ENCODE peak calls at places on chromosome 9, in eight cellular contexts. One of them, this sample, is unnamed.

GRCh38 chr9:98311541-98311940 is 56.1 kb upstream of the TBC1D2 start:
- DNase-seq in NB4: no peak
- DNase-seq in NCI-H1092: no peak
- DNase-seq in mesothelial cell of epicardium: no peak
- DNase-seq in posterior cingulate gyrus: no peak
- DNase-seq in neuronal stem cell: no peak
- DNase-seq in GM12892: no peak
- DNase-seq in HCT116: no peak
- DNase-seq in this sample: no peak

GRCh38 chr9:127664324-127664677 is 42.5 kb upstream of the CFAP157 start:
- DNase-seq in NB4: no peak
- DNase-seq in NCI-H1092: no peak
- DNase-seq in mesothelial cell of epicardium: no peak
- DNase-seq in posterior cingulate gyrus: no peak
- DNase-seq in neuronal stem cell: no peak
- DNase-seq in GM12892: no peak
- DNase-seq in HCT116: no peak
- DNase-seq in this sample: no peak

GRCh38 chr9:87490907-87491306 is 6.8 kb upstream of the DAPK1 start:
- DNase-seq in NB4: no peak
- DNase-seq in NCI-H1092: no peak
- DNase-seq in mesothelial cell of epicardium: no peak
- DNase-seq in posterior cingulate gyrus: no peak
- DNase-seq in neuronal stem cell: no peak
- DNase-seq in GM12892: no peak
- DNase-seq in HCT116: no peak
- DNase-seq in this sample: no peak

GRCh38 chr9:133576591-133577462 is 32.4 kb downstream of the FAM163B start:
- DNase-seq in NB4: peak
- DNase-seq in NCI-H1092: no peak
- DNase-seq in mesothelial cell of epicardium: no peak
- DNase-seq in posterior cingulate gyrus: no peak
- DNase-seq in neuronal stem cell: no peak
- DNase-seq in GM12892: no peak
- DNase-seq in HCT116: no peak
- DNase-seq in this sample: no peak

GRCh38 chr9:38482918-38483592 is 58.8 kb upstream of the IGFBPL1 start:
- DNase-seq in NB4: no peak
- DNase-seq in NCI-H1092: peak
- DNase-seq in mesothelial cell of epicardium: no peak
- DNase-seq in posterior cingulate gyrus: no peak
- DNase-seq in neuronal stem cell: no peak
- DNase-seq in GM12892: no peak
- DNase-seq in HCT116: no peak
- DNase-seq in this sample: no peak

GRCh38 chr9:138037140-138037539 is 159.6 kb downstream of the CACNA1B start:
- DNase-seq in NB4: no peak
- DNase-seq in NCI-H1092: no peak
- DNase-seq in mesothelial cell of epicardium: no peak
- DNase-seq in posterior cingulate gyrus: no peak
- DNase-seq in neuronal stem cell: no peak
- DNase-seq in GM12892: no peak
- DNase-seq in HCT116: no peak
- DNase-seq in this sample: no peak

GRCh38 chr9:79896390-79896789 is 324.6 kb downstream of the TLE4 start:
- DNase-seq in NB4: no peak
- DNase-seq in NCI-H1092: no peak
- DNase-seq in mesothelial cell of epicardium: no peak
- DNase-seq in posterior cingulate gyrus: no peak
- DNase-seq in neuronal stem cell: no peak
- DNase-seq in GM12892: no peak
- DNase-seq in HCT116: no peak
- DNase-seq in this sample: no peak

GRCh38 chr9:71719585-71719984 is 48.7 kb downstream of the CEMIP2 start:
- DNase-seq in NB4: no peak
- DNase-seq in NCI-H1092: no peak
- DNase-seq in mesothelial cell of epicardium: no peak
- DNase-seq in posterior cingulate gyrus: no peak
- DNase-seq in neuronal stem cell: no peak
- DNase-seq in GM12892: no peak
- DNase-seq in HCT116: no peak
- DNase-seq in this sample: peak

GRCh38 chr9:93133641-93134017 is 422 bp downstream of the NINJ1 start:
- DNase-seq in NB4: peak
- DNase-seq in NCI-H1092: no peak
- DNase-seq in mesothelial cell of epicardium: peak
- DNase-seq in posterior cingulate gyrus: peak
- DNase-seq in neuronal stem cell: peak
- DNase-seq in GM12892: peak
- DNase-seq in HCT116: no peak
- DNase-seq in this sample: peak

GRCh38 chr9:95373069-95373681 is 55.7 kb upstream of the FANCC start:
- DNase-seq in NB4: no peak
- DNase-seq in NCI-H1092: peak
- DNase-seq in mesothelial cell of epicardium: no peak
- DNase-seq in posterior cingulate gyrus: no peak
- DNase-seq in neuronal stem cell: no peak
- DNase-seq in GM12892: no peak
- DNase-seq in HCT116: no peak
- DNase-seq in this sample: no peak